ENCODE peak calls at places on chromosomes 11 and 22, in ten cellular contexts. D, T, F, W, I, Y, C, H, M and O are unnamed samples.

GRCh38 chr22:43843783-43844530 is 18.4 kb downstream of the SULT4A1 start:
- DNase-seq in D (no peak), T (no peak), F (no peak), W (no peak), I (no peak), Y (no peak), C (no peak), H (peak; percentile 20), M (no peak), O (no peak)

GRCh38 chr22:44483878-44484277 is 14.2 kb downstream of the RTL6 start:
- DNase-seq in D (no peak), T (no peak), F (no peak), W (no peak), I (peak; percentile 11), Y (no peak), C (no peak), H (no peak), M (no peak), O (no peak)

GRCh38 chr11:120785576-120785975 is 238.3 kb upstream of the TBCEL start:
- DNase-seq in D (no peak), T (no peak), F (no peak), W (no peak), I (no peak), Y (no peak), C (no peak), H (no peak), M (no peak), O (no peak)

GRCh38 chr11:125084057-125084416 is 20.9 kb downstream of the SLC37A2 start:
- DNase-seq in D (no peak), T (no peak), F (no peak), W (no peak), I (no peak), Y (no peak), C (no peak), H (no peak), M (no peak), O (no peak)

GRCh38 chr11:11970556-11970955 is 37.9 kb downstream of the DKK3 start:
- DNase-seq in D (no peak), T (no peak), F (no peak), W (no peak), I (no peak), Y (no peak), C (no peak), H (no peak), M (no peak), O (no peak)

GRCh38 chr22:48080304-48081165 is 1318.1 kb downstream of the TBC1D22A start:
- DNase-seq in D (no peak), T (no peak), F (no peak), W (no peak), I (no peak), Y (no peak), C (no peak), H (no peak), M (no peak), O (no peak)

GRCh38 chr11:109911488-109911887 is 181.7 kb upstream of the ZC3H12C start:
- DNase-seq in D (no peak), T (no peak), F (no peak), W (no peak), I (no peak), Y (no peak), C (no peak), H (no peak), M (no peak), O (no peak)

GRCh38 chr22:44341431-44342346 is 28.9 kb upstream of the SHISAL1 start:
- DNase-seq in D (no peak), T (no peak), F (no peak), W (peak; percentile 24), I (peak; percentile 36), Y (no peak), C (no peak), H (no peak), M (no peak), O (no peak)

GRCh38 chr11:131579932-131580387 is 209.5 kb downstream of the NTM start:
- DNase-seq in D (no peak), T (no peak), F (no peak), W (no peak), I (peak; percentile 43), Y (no peak), C (peak; percentile 53), H (no peak), M (no peak), O (no peak)

GRCh38 chr11:88656315-88656714 is 318.8 kb upstream of the CTSC start:
- DNase-seq in D (no peak), T (no peak), F (no peak), W (no peak), I (no peak), Y (no peak), C (no peak), H (no peak), M (no peak), O (no peak)

GRCh38 chr11:87425943-87426342 is 388.2 kb downstream of the TMEM135 start:
- DNase-seq in D (no peak), T (no peak), F (peak; percentile 97), W (no peak), I (no peak), Y (no peak), C (peak; percentile 64), H (no peak), M (no peak), O (no peak)

GRCh38 chr11:74288911-74289310 is 22.5 kb downstream of the P4HA3 start:
- DNase-seq in D (no peak), T (no peak), F (no peak), W (no peak), I (no peak), Y (no peak), C (no peak), H (no peak), M (no peak), O (no peak)

GRCh38 chr11:12599408-12600143 is 74.6 kb upstream of the TEAD1 start:
- DNase-seq in D (peak; percentile 2), T (no peak), F (no peak), W (peak; percentile 22), I (no peak), Y (no peak), C (peak; percentile 52), H (peak; percentile 45), M (peak; percentile 2), O (peak; percentile 86)

GRCh38 chr22:32847067-32847491 is 45.6 kb downstream of the TIMP3 start:
- DNase-seq in D (no peak), T (no peak), F (no peak), W (peak; percentile 57), I (no peak), Y (no peak), C (no peak), H (no peak), M (no peak), O (no peak)

GRCh38 chr11:76280151-76280881 is 74.0 kb upstream of the WNT11 start:
- DNase-seq in D (no peak), T (no peak), F (no peak), W (no peak), I (no peak), Y (no peak), C (no peak), H (peak; percentile 39), M (no peak), O (peak; percentile 53)

GRCh38 chr11:60777106-60777505 is 8.0 kb upstream of the MS4A10 start:
- DNase-seq in D (no peak), T (no peak), F (peak; percentile 8), W (no peak), I (no peak), Y (no peak), C (peak; percentile 18), H (no peak), M (no peak), O (no peak)

GRCh38 chr11:60772666-60773065 is 12.5 kb upstream of the MS4A10 start:
- DNase-seq in D (no peak), T (no peak), F (no peak), W (no peak), I (no peak), Y (no peak), C (no peak), H (no peak), M (no peak), O (no peak)

GRCh38 chr11:47348859-47349258 is 3.6 kb downstream of the MYBPC3 start:
- DNase-seq in D (no peak), T (no peak), F (no peak), W (no peak), I (peak; percentile 46), Y (no peak), C (peak; percentile 58), H (no peak), M (no peak), O (no peak)

GRCh38 chr22:17706451-17706900 is 67.8 kb downstream of the BID start:
- DNase-seq in D (no peak), T (no peak), F (peak; percentile 36), W (peak; percentile 35), I (peak; percentile 93), Y (no peak), C (peak; percentile 95), H (no peak), M (no peak), O (peak; percentile 48)

GRCh38 chr11:64224891-64225607 is 937 bp downstream of the TRPT1 start:
- DNase-seq in D (no peak), T (no peak), F (no peak), W (no peak), I (no peak), Y (no peak), C (peak; percentile 22), H (peak; percentile 51), M (no peak), O (no peak)

GRCh38 chr11:102620179-102620578 is 5.0 kb downstream of the MMP20 start:
- DNase-seq in D (no peak), T (no peak), F (no peak), W (no peak), I (no peak), Y (no peak), C (no peak), H (no peak), M (no peak), O (no peak)

GRCh38 chr11:131688056-131688693 is 317.8 kb downstream of the NTM start:
- DNase-seq in D (no peak), T (no peak), F (no peak), W (peak; percentile 14), I (peak; percentile 48), Y (no peak), C (peak; percentile 65), H (no peak), M (no peak), O (peak; percentile 88)

GRCh38 chr11:65781152-65781961 is 581 bp upstream of the AP5B1 start:
- DNase-seq in D (no peak), T (no peak), F (no peak), W (no peak), I (no peak), Y (no peak), C (no peak), H (no peak), M (no peak), O (peak; percentile 85)

GRCh38 chr22:41672780-41673509 is 15.7 kb downstream of the SNU13 start:
- DNase-seq in D (no peak), T (no peak), F (no peak), W (no peak), I (no peak), Y (no peak), C (peak; percentile 49), H (no peak), M (no peak), O (no peak)

GRCh38 chr11:69654660-69655478 is 13.9 kb downstream of the CCND1 start:
- DNase-seq in D (no peak), T (no peak), F (no peak), W (no peak), I (peak; percentile 49), Y (no peak), C (peak; percentile 64), H (peak; percentile 18), M (no peak), O (no peak)

GRCh38 chr22:44159811-44160210 is 20.9 kb upstream of the PARVG start:
- DNase-seq in D (no peak), T (no peak), F (no peak), W (no peak), I (no peak), Y (no peak), C (no peak), H (no peak), M (no peak), O (no peak)

GRCh38 chr22:19916006-19916405 is 25.6 kb upstream of the COMT start:
- DNase-seq in D (no peak), T (no peak), F (no peak), W (no peak), I (no peak), Y (no peak), C (no peak), H (no peak), M (no peak), O (no peak)

GRCh38 chr11:133228406-133229330 is 303.6 kb downstream of the OPCML start:
- DNase-seq in D (no peak), T (no peak), F (no peak), W (no peak), I (no peak), Y (no peak), C (no peak), H (no peak), M (no peak), O (no peak)